ENCODE peak calls at places on chromosomes 11 and 22, in ten cellular contexts. P is DMS153; A is effector CD4-positive, alpha-beta T cell; E is non-pigmented ciliary epithelial cell; K is fibroblast of lung; Q is iPS-NIHi11; B is GDM1; V is T-helper 9 cell; W is mucosa of gallbladder; S is globus pallidus. N is an unnamed sample.

GRCh38 chr22:32557424-32557823 is 82.8 kb downstream of the FBXO7 start:
- DNase-seq in P (no peak), A (no peak), E (no peak), K (no peak), Q (no peak), B (no peak), V (no peak), W (no peak), S (no peak), N (no peak)

GRCh38 chr22:46171940-46172339 is 21.6 kb downstream of the PPARA start:
- DNase-seq in P (peak; percentile 75), A (no peak), E (no peak), K (peak; percentile 79), Q (no peak), B (no peak), V (no peak), W (no peak), S (no peak), N (no peak)

GRCh38 chr11:78420796-78421209 is 3.2 kb upstream of the GAB2 start:
- DNase-seq in P (no peak), A (no peak), E (peak; percentile 55), K (peak; percentile 88), Q (no peak), B (no peak), V (no peak), W (peak; percentile 43), S (peak; percentile 18), N (peak; percentile 69)

GRCh38 chr11:68118753-68119448 is 2.3 kb downstream of the CHKA start:
- DNase-seq in P (no peak), A (no peak), E (no peak), K (no peak), Q (no peak), B (peak; percentile 54), V (no peak), W (no peak), S (no peak), N (peak; percentile 12)

GRCh38 chr11:34830648-34831047 is 85.5 kb downstream of the APIP start:
- DNase-seq in P (peak; percentile 74), A (no peak), E (no peak), K (peak; percentile 21), Q (no peak), B (no peak), V (no peak), W (no peak), S (no peak), N (no peak)

GRCh38 chr11:67605231-67606011 is 1.3 kb upstream of the NDUFV1 start:
- DNase-seq in P (no peak), A (no peak), E (no peak), K (no peak), Q (no peak), B (no peak), V (no peak), W (no peak), S (no peak), N (no peak)

GRCh38 chr11:96384156-96384555 is 5.6 kb downstream of the CCDC82 start:
- DNase-seq in P (peak; percentile 71), A (no peak), E (no peak), K (no peak), Q (no peak), B (no peak), V (no peak), W (no peak), S (no peak), N (no peak)

GRCh38 chr11:75103380-75104026 is 6.8 kb upstream of the OR2AT4 start:
- DNase-seq in P (no peak), A (no peak), E (no peak), K (peak; percentile 77), Q (no peak), B (no peak), V (no peak), W (no peak), S (no peak), N (no peak)

GRCh38 chr11:79902493-79902892 is 461.7 kb upstream of the TENM4 start:
- DNase-seq in P (no peak), A (no peak), E (peak; percentile 3), K (peak; percentile 11), Q (no peak), B (no peak), V (no peak), W (no peak), S (no peak), N (no peak)

GRCh38 chr11:67056640-67057409 is at the start of gene RHOD:
- DNase-seq in P (no peak), A (no peak), E (no peak), K (peak; percentile 50), Q (peak; percentile 93), B (no peak), V (peak; percentile 12), W (no peak), S (no peak), N (peak; percentile 21)